ENCODE peak calls at places on chromosomes 7 and 10, in five cellular contexts. W, B, E, G and F are unnamed samples.
A peak's percentile ranks its signal among the peaks of the same experiment; 100 is the strongest.

GRCh38 chr10:114166053-114166452 is 8.0 kb downstream of the CCDC186 start:
- DNase-seq in E (no peak), B (no peak), G (no peak), W (no peak), F (no peak)

GRCh38 chr10:33715303-33715702 is 380.8 kb upstream of the NRP1 start:
- DNase-seq in B (no peak), E (peak; percentile 57), G (no peak), W (no peak), F (no peak)

GRCh38 chr7:98149293-98149692 is 42.6 kb downstream of the LMTK2 start:
- DNase-seq in B (no peak), E (no peak), W (no peak), G (no peak), F (no peak)

GRCh38 chr7:106681815-106682495 is 21.0 kb upstream of the CCDC71L start:
- DNase-seq in G (no peak), E (no peak), B (no peak), W (no peak), F (no peak)

GRCh38 chr10:79070611-79071534 is 2.1 kb downstream of the ZMIZ1 start:
- DNase-seq in E (peak; percentile 96), B (no peak), G (no peak), W (peak; percentile 91), F (no peak)

GRCh38 chr10:5975641-5976473 is 1.5 kb downstream of the IL15RA start:
- DNase-seq in B (peak; percentile 20), G (peak; percentile 44), W (peak; percentile 62), E (no peak), F (peak; percentile 82)

GRCh38 chr10:46554166-46554781 is 2.2 kb downstream of the GPRIN2 start:
- DNase-seq in E (peak; percentile 29), G (no peak), W (no peak), B (no peak), F (no peak)

GRCh38 chr7:110375068-110375467 is 715.9 kb upstream of the LRRN3 start:
- DNase-seq in B (no peak), E (no peak), W (no peak), G (no peak), F (no peak)

GRCh38 chr10:52598936-52599335 is 173.6 kb downstream of the MBL2 start:
- DNase-seq in W (no peak), G (no peak), B (no peak), E (no peak), F (no peak)

GRCh38 chr10:98302711-98303365 is 34.8 kb upstream of the LOXL4 start:
- DNase-seq in G (no peak), E (no peak), B (no peak), W (no peak), F (no peak)

GRCh38 chr7:87219545-87220025 is at the start of gene TMEM243:
- DNase-seq in B (peak; percentile 78), G (peak; percentile 71), W (peak; percentile 78), E (peak; percentile 91), F (peak; percentile 65)

GRCh38 chr7:124460053-124460445 is 305.5 kb downstream of the GPR37 start:
- DNase-seq in B (no peak), E (no peak), W (no peak), G (no peak), F (no peak)